ENCODE peak calls at places on chromosomes 16 and 17, in six cellular contexts. H, Q, Z, G, S and A are unnamed samples.

GRCh38 chr17:80826346-80826954 is 165.2 kb upstream of the CHMP6 start:
- DNase-seq in H (no peak), Q (no peak), Z (no peak), G (no peak), S (no peak), A (no peak)

GRCh38 chr16:64280317-64280716 is 841.5 kb downstream of the CDH11 start:
- DNase-seq in H (no peak), Q (no peak), Z (no peak), G (no peak), S (no peak), A (no peak)

GRCh38 chr17:4176803-4177472 is 33.9 kb downstream of the CYB5D2 start:
- DNase-seq in H (no peak), Q (no peak), Z (no peak), G (no peak), S (no peak), A (no peak)

GRCh38 chr16:78490847-78491246 is 391.4 kb downstream of the WWOX start:
- DNase-seq in H (no peak), Q (no peak), Z (no peak), G (no peak), S (no peak), A (no peak)

GRCh38 chr17:77959216-77959925 is 868 bp downstream of the TNRC6C start:
- DNase-seq in H (peak), Q (no peak), Z (no peak), G (peak), S (peak), A (no peak)

GRCh38 chr17:79202476-79202875 is 127.9 kb downstream of the ENGASE start:
- DNase-seq in H (no peak), Q (no peak), Z (no peak), G (no peak), S (no peak), A (no peak)

GRCh38 chr17:35775039-35775438 is 14.4 kb downstream of the C17orf50 start:
- DNase-seq in H (no peak), Q (no peak), Z (no peak), G (no peak), S (no peak), A (no peak)

GRCh38 chr17:58818654-58819053 is 63.0 kb downstream of the PPM1E start:
- DNase-seq in H (no peak), Q (no peak), Z (no peak), G (no peak), S (no peak), A (no peak)

GRCh38 chr16:86825631-86826030 is 247.3 kb downstream of the FOXL1 start:
- DNase-seq in H (no peak), Q (no peak), Z (no peak), G (no peak), S (no peak), A (no peak)

GRCh38 chr17:10290046-10290445 is 82.8 kb downstream of the MYH13 start:
- DNase-seq in H (no peak), Q (no peak), Z (no peak), G (no peak), S (no peak), A (no peak)

GRCh38 chr17:12673788-12674187 is 8.1 kb downstream of the MYOCD start:
- DNase-seq in H (no peak), Q (no peak), Z (no peak), G (no peak), S (no peak), A (no peak)

GRCh38 chr17:71224824-71225575 is 895.8 kb upstream of the SOX9 start:
- DNase-seq in H (no peak), Q (no peak), Z (no peak), G (peak), S (no peak), A (no peak)

GRCh38 chr16:86545927-86546637 is 9.0 kb downstream of the MTHFSD start:
- DNase-seq in H (no peak), Q (no peak), Z (no peak), G (no peak), S (no peak), A (no peak)

GRCh38 chr17:44522883-44523671 is 19.9 kb upstream of the GPATCH8 start:
- DNase-seq in H (peak), Q (peak), Z (peak), G (peak), S (peak), A (no peak)

GRCh38 chr16:8565498-8565897 is 24.8 kb downstream of the TMEM114 start:
- DNase-seq in H (no peak), Q (no peak), Z (no peak), G (no peak), S (no peak), A (no peak)

GRCh38 chr17:36652716-36653115 is 51.3 kb downstream of the MRM1 start:
- DNase-seq in H (peak), Q (no peak), Z (peak), G (no peak), S (no peak), A (no peak)

GRCh38 chr16:57536306-57537193 is at the start of gene CCDC102A:
- DNase-seq in H (peak), Q (peak), Z (no peak), G (no peak), S (no peak), A (no peak)

GRCh38 chr16:86073103-86073625 is 174.2 kb downstream of the IRF8 start:
- DNase-seq in H (no peak), Q (no peak), Z (no peak), G (no peak), S (no peak), A (no peak)

GRCh38 chr17:2086306-2086705 is 31.4 kb downstream of the HIC1 start:
- DNase-seq in H (no peak), Q (peak), Z (no peak), G (no peak), S (no peak), A (no peak)

GRCh38 chr16:77660311-77660710 is 62.0 kb upstream of the NUDT7 start:
- DNase-seq in H (peak), Q (peak), Z (no peak), G (peak), S (no peak), A (no peak)

GRCh38 chr16:9008335-9009260 is 44.9 kb upstream of the USP7 start:
- DNase-seq in H (peak), Q (peak), Z (peak), G (peak), S (peak), A (peak)

GRCh38 chr17:82062984-82063368 is 2.6 kb downstream of the DUS1L start:
- DNase-seq in H (no peak), Q (no peak), Z (no peak), G (no peak), S (no peak), A (no peak)

GRCh38 chr17:82063424-82064415 is 1.9 kb downstream of the DUS1L start:
- DNase-seq in H (no peak), Q (no peak), Z (no peak), G (no peak), S (no peak), A (no peak)

GRCh38 chr17:82064433-82065192 is 991 bp downstream of the DUS1L start:
- DNase-seq in H (peak), Q (peak), Z (peak), G (peak), S (no peak), A (no peak)

GRCh38 chr17:82065638-82066303 is at the start of gene DUS1L:
- DNase-seq in H (peak), Q (peak), Z (peak), G (peak), S (peak), A (no peak)

GRCh38 chr17:82065193-82065637 is 389 bp downstream of the DUS1L start:
- DNase-seq in H (peak), Q (peak), Z (no peak), G (peak), S (no peak), A (no peak)
- TF ChIP-seq CTCF in H (no peak), Q (no peak), Z (no peak), G (no peak), S (no peak), A (no peak)

DNA sequence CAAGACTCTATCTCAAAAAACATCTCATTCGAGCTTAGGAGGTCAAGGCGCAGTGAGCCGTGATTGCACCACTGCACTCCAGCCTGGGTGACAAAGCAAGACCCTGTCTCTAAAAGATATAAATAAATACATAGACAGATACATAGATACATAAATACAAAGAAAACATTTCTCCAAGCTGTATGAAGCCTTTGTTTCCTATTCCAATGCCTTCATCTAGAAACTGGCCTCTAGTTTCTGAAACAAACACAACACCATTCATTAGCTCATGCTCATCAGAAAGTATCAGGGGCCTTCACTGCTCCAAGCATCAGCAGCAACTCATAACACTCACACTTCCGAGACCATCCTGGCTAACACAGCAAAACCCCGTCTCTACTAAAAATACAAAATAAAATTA is 10.3 kb upstream of the ASGR2 start:
- DNase-seq in H (no peak), Q (no peak), Z (no peak), G (no peak), S (no peak), A (no peak)
- TF ChIP-seq CTCF in H (no peak), Q (no peak), Z (no peak), G (no peak), S (no peak), A (no peak)

GRCh38 chr16:68759062-68759461 is 22.0 kb downstream of the CDH1 start:
- DNase-seq in H (no peak), Q (no peak), Z (no peak), G (no peak), S (no peak), A (no peak)

GRCh38 chr16:68764866-68765265 is 27.8 kb downstream of the CDH1 start:
- DNase-seq in H (no peak), Q (peak), Z (no peak), G (no peak), S (no peak), A (no peak)

GRCh38 chr16:68768170-68768569 is 31.1 kb downstream of the CDH1 start:
- DNase-seq in H (no peak), Q (no peak), Z (no peak), G (no peak), S (no peak), A (no peak)

GRCh38 chr16:68760671-68761275 is 23.7 kb downstream of the CDH1 start:
- DNase-seq in H (peak), Q (peak), Z (peak), G (peak), S (no peak), A (no peak)

GRCh38 chr16:68762996-68763756 is 26.1 kb downstream of the CDH1 start:
- DNase-seq in H (no peak), Q (no peak), Z (no peak), G (no peak), S (no peak), A (no peak)
- TF ChIP-seq CTCF in H (no peak), Q (no peak), Z (no peak), G (no peak), S (no peak), A (no peak)

GRCh38 chr17:57672205-57672632 is 72.9 kb downstream of the CCDC182 start:
- DNase-seq in H (peak), Q (no peak), Z (no peak), G (peak), S (no peak), A (peak)
- TF ChIP-seq CTCF in H (peak), Q (no peak), Z (peak), G (no peak), S (no peak), A (peak)

DNA sequence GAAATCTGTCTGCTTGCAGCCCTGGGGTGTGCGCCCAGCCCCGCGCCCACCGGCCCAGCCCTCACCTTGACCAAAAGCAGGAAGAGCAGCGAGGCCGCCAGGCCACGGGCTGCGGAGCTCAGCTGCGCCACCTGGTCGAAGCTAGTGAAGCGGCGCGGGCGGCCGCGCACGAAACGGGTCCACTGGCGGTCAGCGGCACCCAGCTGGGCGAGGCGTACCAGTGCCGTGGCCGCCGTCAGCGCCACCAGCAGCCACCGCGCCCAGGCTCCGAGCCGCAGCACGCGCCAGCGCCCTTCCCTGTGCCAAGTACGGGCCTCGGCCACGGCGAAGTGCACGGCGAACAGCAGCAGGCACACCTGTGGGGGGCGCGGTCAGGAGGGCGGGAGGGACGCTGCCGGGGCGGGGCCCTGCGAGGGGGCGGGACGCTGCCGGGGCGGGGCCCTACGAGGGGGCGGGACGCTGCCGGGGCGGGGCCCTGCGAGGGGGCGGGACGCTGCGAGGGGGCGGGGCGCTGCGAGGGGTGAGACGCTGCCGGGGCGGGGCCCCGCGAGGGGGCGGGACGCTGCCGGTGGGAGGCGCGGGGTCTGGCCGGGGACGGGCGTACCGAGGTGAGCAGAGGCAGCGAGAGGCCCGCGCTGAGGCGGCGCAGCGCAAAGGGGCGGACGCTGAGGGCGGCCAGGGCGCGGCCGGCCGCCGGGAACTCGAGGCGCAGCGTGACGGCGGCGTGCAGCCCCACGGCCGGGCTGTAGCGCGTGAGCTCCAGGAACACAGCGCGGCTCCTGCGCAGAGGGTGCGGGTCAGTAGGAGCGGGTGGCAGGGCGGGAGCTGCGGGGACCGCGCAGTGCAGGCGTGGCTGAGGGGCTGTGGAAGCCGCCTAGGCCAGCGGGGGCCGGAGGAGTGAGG is 43.3 kb downstream of the TSC2 start:
- DNase-seq in H (peak), Q (peak), Z (peak), G (no peak), S (peak), A (peak)
- TF ChIP-seq CTCF in H (peak), Q (no peak), Z (peak), G (no peak), S (no peak), A (no peak)

GRCh38 chr16:537415-538335 is 10.2 kb downstream of the CAPN15 start:
- DNase-seq in H (no peak), Q (no peak), Z (no peak), G (no peak), S (no peak), A (no peak)

GRCh38 chr16:536746-537145 is 9.2 kb downstream of the CAPN15 start:
- DNase-seq in H (no peak), Q (no peak), Z (no peak), G (no peak), S (no peak), A (no peak)

GRCh38 chr16:543301-544164 is 16.0 kb downstream of the CAPN15 start:
- DNase-seq in H (no peak), Q (no peak), Z (no peak), G (no peak), S (no peak), A (no peak)

GRCh38 chr16:540645-541340 is 13.3 kb downstream of the CAPN15 start:
- DNase-seq in H (no peak), Q (no peak), Z (no peak), G (no peak), S (no peak), A (no peak)

DNA sequence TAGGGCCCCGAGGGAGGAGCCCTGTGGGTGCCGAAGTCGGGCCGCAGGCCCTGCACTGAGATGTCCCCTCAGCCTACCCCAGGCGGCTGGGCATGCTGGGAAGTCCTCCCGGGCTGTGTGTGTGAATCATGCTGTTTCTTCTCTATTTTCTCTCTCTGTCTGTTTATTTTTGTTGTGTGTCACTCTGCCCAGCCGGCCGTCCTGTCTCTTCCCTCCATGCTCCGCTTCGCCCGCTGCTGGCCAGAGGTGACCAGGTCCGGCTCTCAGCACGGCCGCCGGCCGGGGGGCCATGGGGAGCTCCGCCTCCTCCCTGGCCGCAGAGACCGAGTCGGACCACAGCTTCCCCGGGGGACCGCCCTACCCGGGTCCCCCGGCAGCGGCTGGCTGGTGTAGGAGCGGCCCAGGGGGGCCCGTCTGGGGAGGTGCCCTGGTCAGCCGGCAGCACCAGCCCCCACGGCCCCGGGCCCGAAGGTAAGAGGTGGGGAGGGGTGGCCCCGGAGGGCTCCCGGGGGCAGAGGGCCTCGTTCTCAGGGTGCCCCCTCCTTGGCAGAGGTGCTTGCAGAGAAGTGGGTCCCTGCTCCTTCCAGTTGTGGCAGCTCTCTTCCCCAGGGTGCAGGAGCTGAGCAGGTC is 12.5 kb downstream of the CAPN15 start:
- DNase-seq in H (no peak), Q (no peak), Z (no peak), G (no peak), S (no peak), A (no peak)
- TF ChIP-seq CTCF in H (no peak), Q (no peak), Z (no peak), G (no peak), S (no peak), A (no peak)

GRCh38 chr17:21163101-21163500 is 36.3 kb downstream of the DHRS7B start:
- DNase-seq in H (no peak), Q (no peak), Z (no peak), G (no peak), S (no peak), A (no peak)
- TF ChIP-seq CTCF in H (no peak), Q (no peak), Z (no peak), G (no peak), S (no peak), A (peak)

DNA sequence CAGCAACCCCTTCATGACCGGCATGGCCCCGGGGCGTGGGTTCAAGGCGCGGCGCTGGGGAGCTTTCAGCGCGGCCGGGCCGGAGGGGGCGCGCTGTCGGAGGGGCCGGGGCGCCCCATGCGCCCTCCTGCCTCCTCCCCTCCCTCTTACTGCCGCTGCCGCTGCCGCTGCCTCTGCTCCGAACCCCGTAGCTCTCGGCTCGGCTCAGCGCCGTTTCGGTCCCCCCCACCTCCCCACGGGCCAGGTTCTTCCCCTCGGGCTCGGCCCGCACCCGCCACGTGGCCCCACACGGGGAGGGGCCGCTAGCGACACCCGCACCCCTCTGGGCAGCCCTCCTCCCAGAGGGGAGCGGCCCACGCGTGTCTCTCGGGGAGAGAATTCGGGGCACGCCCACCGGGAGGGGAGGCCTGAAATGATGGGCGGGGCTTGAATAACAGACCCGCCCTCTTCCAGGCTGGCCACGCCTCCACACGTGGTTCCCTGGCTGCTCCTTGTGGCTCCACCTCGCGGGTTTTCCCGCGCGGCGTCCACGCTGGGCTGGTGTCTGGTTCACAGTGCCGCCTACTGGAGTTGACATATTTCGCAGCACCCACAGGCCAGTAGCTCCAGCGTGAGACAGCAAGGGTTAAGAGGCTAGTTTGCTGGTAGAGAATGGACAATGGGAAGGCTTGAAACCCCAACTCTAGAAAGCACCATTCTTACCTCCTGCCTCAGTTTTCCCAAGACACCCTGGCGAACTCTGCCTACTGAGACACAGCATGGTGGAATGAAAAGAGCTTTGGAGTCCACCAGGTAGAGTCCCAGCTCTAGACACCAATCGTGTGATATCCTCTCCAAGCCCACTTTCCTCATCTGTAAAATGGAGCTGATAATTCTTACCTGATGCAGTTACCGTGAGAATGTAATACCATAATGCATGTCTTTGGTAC is at the start of gene KCNH4:
- DNase-seq in H (peak), Q (peak), Z (no peak), G (peak), S (peak), A (no peak)
- TF ChIP-seq CTCF in H (peak), Q (peak), Z (no peak), G (peak), S (peak), A (peak)